ENCODE peak calls at places on chromosomes 2 and 18, in eight cellular contexts. A is GM23338, X is fibroblast of lung, I is astrocyte, W is DND-41, F is PC-3, R is mammary epithelial cell, H is GM12878. U is an unnamed sample.

GRCh38 chr2:85780316-85781092 is 26.7 kb downstream of the ATOH8 start:
- DNase-seq in X (no peak), A (no peak), R (no peak), F (no peak), I (no peak), H (no peak), W (no peak), U (no peak)

GRCh38 chr2:188665196-188665595 is 309.0 kb upstream of the COL3A1 start:
- DNase-seq in F (no peak), W (no peak), R (no peak), X (peak; percentile 84), A (no peak), I (peak; percentile 77), H (no peak), U (no peak)

GRCh38 chr2:155100261-155100660 is 401.8 kb downstream of the KCNJ3 start:
- DNase-seq in W (no peak), X (no peak), I (no peak), F (peak; percentile 8), A (peak; percentile 4), R (no peak), H (no peak), U (no peak)

GRCh38 chr2:18435425-18436037 is 124.9 kb downstream of the RDH14 start:
- DNase-seq in X (peak; percentile 62), W (peak; percentile 11), R (peak; percentile 31), F (peak; percentile 82), A (peak; percentile 72), I (peak; percentile 41), H (no peak), U (peak; percentile 53)

GRCh38 chr2:19507137-19507536 is 148.7 kb upstream of the OSR1 start:
- DNase-seq in H (no peak), A (no peak), I (no peak), F (no peak), W (no peak), X (no peak), R (no peak), U (no peak)

GRCh38 chr18:36427369-36427768 is 129.9 kb downstream of the FHOD3 start:
- DNase-seq in X (no peak), F (no peak), I (no peak), H (no peak), W (no peak), R (peak; percentile 45), A (no peak), U (no peak)

GRCh38 chr18:12318334-12318697 is 10.3 kb downstream of the TUBB6 start:
- DNase-seq in R (no peak), F (no peak), H (no peak), I (no peak), W (no peak), X (no peak), A (no peak), U (no peak)

GRCh38 chr2:172496096-172496709 is 59.7 kb upstream of the PDK1 start:
- DNase-seq in W (no peak), I (no peak), H (no peak), A (no peak), R (no peak), F (no peak), X (no peak), U (no peak)

GRCh38 chr2:119674711-119675500 is 4.1 kb upstream of the TMEM177 start:
- DNase-seq in X (no peak), I (no peak), R (no peak), A (no peak), W (no peak), F (no peak), H (no peak), U (no peak)

GRCh38 chr18:47383729-47384128 is 132.3 kb upstream of the SKOR2 start:
- DNase-seq in A (no peak), I (no peak), F (no peak), H (no peak), W (no peak), X (no peak), R (no peak), U (no peak)

GRCh38 chr2:57920342-57920939 is 126.2 kb upstream of the VRK2 start:
- DNase-seq in W (no peak), X (no peak), A (no peak), F (no peak), R (no peak), H (no peak), I (no peak), U (no peak)

GRCh38 chr2:170717991-170718589 is 3.0 kb downstream of the SP5 start:
- DNase-seq in X (no peak), W (no peak), A (peak; percentile 25), H (no peak), I (no peak), F (no peak), R (no peak), U (no peak)

GRCh38 chr2:14634223-14634884 is 1.8 kb downstream of the LRATD1 start:
- DNase-seq in X (peak; percentile 76), A (peak; percentile 89), W (no peak), H (no peak), R (peak; percentile 86), F (peak; percentile 91), I (peak; percentile 61), U (peak; percentile 31)

GRCh38 chr2:71082402-71083252 is 14.2 kb downstream of the NAGK start:
- DNase-seq in R (no peak), X (no peak), W (no peak), I (no peak), H (no peak), A (no peak), F (no peak), U (no peak)

GRCh38 chr2:144554811-144555210 is 34.9 kb upstream of the ZEB2 start:
- DNase-seq in H (no peak), R (no peak), A (no peak), F (peak; percentile 88), W (no peak), X (no peak), I (no peak), U (no peak)

GRCh38 chr2:203225423-203226039 is 13.3 kb upstream of the CYP20A1 start:
- DNase-seq in I (no peak), F (peak; percentile 52), H (no peak), X (peak; percentile 10), A (peak; percentile 58), R (peak; percentile 5), W (peak; percentile 46), U (peak; percentile 29)

GRCh38 chr2:192465145-192465544 is 270.4 kb upstream of the TMEFF2 start:
- DNase-seq in F (no peak), R (no peak), W (no peak), I (no peak), X (no peak), H (no peak), A (no peak), U (no peak)

DNA sequence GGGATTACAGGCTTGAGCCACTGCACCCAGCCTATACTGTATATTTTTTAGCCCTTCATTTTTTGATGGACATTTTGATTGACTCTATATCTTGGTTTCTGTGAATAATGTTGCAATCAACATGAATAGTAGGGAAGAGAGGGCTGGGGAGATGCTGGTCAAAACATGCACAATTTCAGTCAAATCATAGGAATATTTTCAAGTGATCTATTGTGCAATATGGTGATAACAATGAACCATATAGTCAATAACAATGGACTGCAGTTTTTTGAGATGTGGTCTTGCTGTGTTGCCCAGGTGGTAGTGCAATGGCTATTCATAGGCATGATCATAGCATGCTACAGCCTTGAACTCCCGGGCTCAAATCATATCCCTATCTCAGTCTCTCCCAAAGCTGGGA is 264.7 kb upstream of the TMEFF2 start:
- DNase-seq in I (no peak), X (no peak), W (no peak), H (no peak), R (no peak), F (no peak), A (no peak), U (no peak)
- H3K4me1 ChIP-seq in I (no peaks in the 10 kb centered on the region), X (no peaks in the 10 kb centered on the region), W (no peaks in the 10 kb centered on the region), H (no peaks in the 10 kb centered on the region), R (no peaks in the 10 kb centered on the region), F (no peaks in the 10 kb centered on the region), A (no peaks in the 10 kb centered on the region), U (no peaks in the 10 kb centered on the region)

DNA sequence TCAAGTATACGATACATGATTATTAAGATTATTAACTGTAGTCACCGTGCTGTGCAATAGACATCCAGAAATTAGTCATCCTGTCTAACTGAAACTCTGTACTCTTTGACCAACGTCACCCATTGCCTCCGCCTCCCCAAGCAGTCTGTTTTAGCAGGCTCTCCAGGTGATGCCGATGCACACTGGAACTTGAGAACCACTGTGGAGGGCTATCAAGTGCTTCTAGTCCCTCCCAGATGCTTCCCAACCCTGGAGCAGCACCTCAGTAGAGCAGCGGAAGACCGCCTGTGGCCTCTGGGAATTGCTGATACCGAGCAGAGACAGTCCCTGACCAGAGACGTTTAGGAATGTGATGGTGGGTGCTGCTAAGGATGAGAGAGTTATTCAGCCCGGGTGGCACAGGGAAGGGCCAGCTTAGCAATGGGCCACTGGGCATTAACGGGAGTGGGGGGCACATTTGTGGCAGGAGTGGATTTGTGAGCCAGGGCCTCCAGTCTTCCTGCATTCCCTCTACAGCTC is 50.7 kb downstream of the LIPG start:
- DNase-seq in H (peak; percentile 38), I (no peak), R (peak; percentile 44), A (peak; percentile 44), W (no peak), X (no peak), F (no peak), U (no peak)
- TF ChIP-seq EZH2 in H (no peak), I (no peak), R (no peak), A (no peak), W (no peak), X (no peak), F (no peak), U (no peak)

DNA sequence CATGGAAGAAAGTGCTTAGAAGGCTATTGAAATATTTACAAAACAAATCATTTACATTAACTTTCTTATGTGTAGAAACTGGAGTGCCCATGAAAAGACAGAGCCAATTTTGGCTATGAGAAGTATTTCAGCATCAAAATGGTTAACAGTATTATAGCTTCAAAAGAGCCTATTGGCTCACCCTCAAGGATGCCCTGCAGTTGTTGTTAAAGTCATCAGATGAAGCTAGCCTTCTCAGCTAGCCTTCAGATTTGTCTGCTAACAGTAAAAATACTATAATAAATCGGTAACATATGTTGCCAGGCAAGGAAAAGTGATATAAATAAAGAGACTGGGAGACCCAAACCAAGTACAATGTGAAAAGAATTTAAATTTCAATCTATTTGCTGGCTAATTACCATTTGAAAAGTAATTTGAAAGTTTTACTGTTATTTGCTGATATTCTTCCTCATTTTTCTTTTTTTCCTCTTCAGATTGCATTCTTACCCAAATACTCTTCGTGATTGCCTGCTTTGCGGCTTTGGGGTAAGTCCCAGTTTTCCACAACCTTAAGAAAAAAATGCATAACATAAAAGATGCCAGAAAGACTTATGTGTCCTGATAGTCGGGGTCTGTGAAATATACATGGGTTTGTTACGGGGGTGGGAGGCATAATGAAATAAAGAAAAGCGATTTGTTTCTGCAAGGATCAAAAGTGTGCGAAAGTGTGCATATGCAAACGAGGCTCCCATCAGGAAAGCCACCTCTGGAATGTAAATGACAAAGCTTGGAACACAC is 256.5 kb downstream of the MEIS1 start:
- DNase-seq in H (no peak), R (no peak), F (no peak), W (no peak), I (peak; percentile 24), A (peak; percentile 35), X (peak; percentile 40), U (no peak)
- TF ChIP-seq CTCF in H (no peak), R (no peak), F (no peak), W (no peak), I (no peak), A (no peak), X (no peak), U (no peak)

DNA sequence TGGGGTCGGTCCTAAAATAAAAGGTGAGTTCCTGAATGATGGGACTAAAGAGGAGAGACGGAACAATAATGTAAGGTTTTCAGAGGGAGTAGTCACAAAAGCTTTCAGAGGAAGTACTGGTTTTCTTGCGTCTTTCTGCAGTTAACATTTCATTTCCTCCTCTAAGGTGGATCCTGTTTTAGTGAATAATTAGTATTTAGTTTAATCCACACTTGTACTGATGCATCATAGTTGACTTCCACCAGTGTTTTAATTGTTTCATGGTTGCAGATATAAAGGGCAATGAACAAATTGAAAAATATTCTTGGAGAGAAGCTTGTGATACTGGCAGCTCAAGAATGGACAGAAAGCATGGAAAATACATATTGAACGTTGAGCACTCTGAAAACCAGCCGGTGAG is at the start of gene DYNAP:
- DNase-seq in F (no peak), H (no peak), A (no peak), X (no peak), R (no peak), W (no peak), I (no peak), U (no peak)
- H3K4me1 ChIP-seq in F (no peaks in the 10 kb centered on the region), H (no peaks in the 10 kb centered on the region), A (peaks cover 5% of the 10 kb centered on the region), X (no peaks in the 10 kb centered on the region), R (no peaks in the 10 kb centered on the region), W (no peaks in the 10 kb centered on the region), I (no peaks in the 10 kb centered on the region), U (no peaks in the 10 kb centered on the region)

U was measured in MM.1S.